ENCODE peak calls at places on chromosomes 1 and 21, in six cellular contexts. E is psoas muscle, W is neural progenitor cell, F is left lung, K is fibroblast of lung, L is heart left ventricle. O is an unnamed sample. For H3K4me1, the result is how much of the 10 kb centered on the place peaks cover.

GRCh38 chr1:9687876-9688582 is 36.5 kb downstream of the PIK3CD start:
- DNase-seq in E (peak), W (peak), F (no peak), K (no peak), L (no peak), O (no peak)

GRCh38 chr1:228849011-228849541 is 113.8 kb downstream of the RHOU start:
- DNase-seq in E (no peak), W (no peak), F (no peak), K (no peak), L (no peak), O (no peak)

GRCh38 chr1:26999440-26999987 is 6.0 kb downstream of the TRNP1 start:
- DNase-seq in E (peak), W (peak), F (peak), K (peak), L (peak), O (no peak)

GRCh38 chr1:33181038-33181861 is 593 bp downstream of the TRIM62 start:
- DNase-seq in E (peak), W (peak), F (peak), K (peak), L (peak), O (peak)

GRCh38 chr1:79874289-79874688 is 867.8 kb upstream of the ADGRL4 start:
- DNase-seq in E (no peak), W (no peak), F (no peak), K (peak), L (no peak), O (no peak)

GRCh38 chr1:78035121-78035520 is 10.6 kb upstream of the GIPC2 start:
- DNase-seq in E (no peak), W (no peak), F (no peak), K (peak), L (no peak), O (no peak)

GRCh38 chr1:57232500-57232899 is 191.4 kb downstream of the DAB1 start:
- DNase-seq in E (no peak), W (peak), F (no peak), K (no peak), L (no peak), O (no peak)

GRCh38 chr21:44706706-44707615 is 4.4 kb downstream of the TSPEAR start:
- DNase-seq in E (no peak), W (peak), F (no peak), K (no peak), L (no peak), O (no peak)

GRCh38 chr21:32813265-32813903 is 41.8 kb upstream of the PAXBP1 start:
- DNase-seq in E (no peak), W (peak), F (no peak), K (no peak), L (no peak), O (no peak)

GRCh38 chr1:219582310-219582709 is 30.6 kb downstream of the ZC3H11B start:
- DNase-seq in E (no peak), W (no peak), F (no peak), K (peak), L (no peak), O (no peak)

GRCh38 chr21:46286668-46286982 is 483 bp downstream of the YBEY start:
- DNase-seq in E (no peak), W (peak), F (no peak), K (no peak), L (no peak), O (no peak)

GRCh38 chr1:121516279-121516967 is 331.6 kb downstream of the SRGAP2C start:
- DNase-seq in E (peak), W (no peak), F (peak), K (no peak), L (no peak), O (peak)

GRCh38 chr21:30329203-30329868 is 8.2 kb downstream of the KRTAP27-1 start:
- DNase-seq in E (no peak), W (no peak), F (no peak), K (no peak), L (no peak), O (no peak)

GRCh38 chr1:109620396-109620817 is 770 bp downstream of the AMPD2 start:
- DNase-seq in E (no peak), W (peak), F (no peak), K (peak), L (peak), O (no peak)

GRCh38 chr21:45479691-45480675 is 62.3 kb downstream of the SLC19A1 start:
- DNase-seq in E (peak), W (no peak), F (no peak), K (no peak), L (no peak), O (no peak)

GRCh38 chr1:198806861-198807260 is 168.0 kb downstream of the PTPRC start:
- DNase-seq in E (no peak), W (no peak), F (no peak), K (no peak), L (no peak), O (no peak)

GRCh38 chr1:175176246-175176645 is 16.3 kb downstream of the KIAA0040 start:
- DNase-seq in E (no peak), W (no peak), F (no peak), K (no peak), L (no peak), O (no peak)

GRCh38 chr1:197327776-197328364 is 59.8 kb downstream of the CRB1 start:
- DNase-seq in E (no peak), W (peak), F (no peak), K (peak), L (no peak), O (no peak)

GRCh38 chr1:244783138-244783537 is 52.3 kb upstream of the COX20 start:
- DNase-seq in E (no peak), W (no peak), F (no peak), K (no peak), L (no peak), O (no peak)

GRCh38 chr1:244780311-244780710 is 55.1 kb upstream of the COX20 start:
- DNase-seq in E (no peak), W (no peak), F (no peak), K (no peak), L (no peak), O (no peak)

GRCh38 chr1:244782056-244782455 is 53.4 kb upstream of the COX20 start:
- DNase-seq in E (no peak), W (no peak), F (no peak), K (no peak), L (no peak), O (no peak)

GRCh38 chr1:244778356-244778755 is 57.1 kb upstream of the COX20 start:
- DNase-seq in E (no peak), W (no peak), F (no peak), K (peak), L (no peak), O (no peak)

DNA sequence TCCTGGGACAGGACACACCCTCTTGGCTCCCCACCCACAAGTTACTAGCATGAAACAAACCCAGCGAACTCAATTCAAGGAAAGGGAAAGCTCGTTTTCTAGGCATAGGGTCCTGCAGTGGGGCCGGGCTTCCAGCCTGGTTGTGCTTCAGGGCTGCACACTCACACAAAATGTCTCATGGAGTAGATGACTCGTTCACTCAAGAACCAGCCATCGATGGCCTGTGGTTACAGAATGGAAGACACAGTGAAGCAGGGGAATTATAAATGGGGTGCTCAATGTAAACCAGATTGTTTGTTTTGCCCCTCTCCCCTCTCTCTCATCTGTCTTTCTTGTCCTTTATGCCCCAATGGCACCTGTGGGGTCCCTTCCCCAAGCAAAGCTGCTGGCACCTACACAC is 56.0 kb upstream of the COX20 start:
- DNase-seq in E (no peak), W (no peak), F (no peak), K (no peak), L (no peak), O (no peak)
- H3K4me1 ChIP-seq in E (under half), W (under half), F (under half), K (under half), L (under half), O (under half)

DNA sequence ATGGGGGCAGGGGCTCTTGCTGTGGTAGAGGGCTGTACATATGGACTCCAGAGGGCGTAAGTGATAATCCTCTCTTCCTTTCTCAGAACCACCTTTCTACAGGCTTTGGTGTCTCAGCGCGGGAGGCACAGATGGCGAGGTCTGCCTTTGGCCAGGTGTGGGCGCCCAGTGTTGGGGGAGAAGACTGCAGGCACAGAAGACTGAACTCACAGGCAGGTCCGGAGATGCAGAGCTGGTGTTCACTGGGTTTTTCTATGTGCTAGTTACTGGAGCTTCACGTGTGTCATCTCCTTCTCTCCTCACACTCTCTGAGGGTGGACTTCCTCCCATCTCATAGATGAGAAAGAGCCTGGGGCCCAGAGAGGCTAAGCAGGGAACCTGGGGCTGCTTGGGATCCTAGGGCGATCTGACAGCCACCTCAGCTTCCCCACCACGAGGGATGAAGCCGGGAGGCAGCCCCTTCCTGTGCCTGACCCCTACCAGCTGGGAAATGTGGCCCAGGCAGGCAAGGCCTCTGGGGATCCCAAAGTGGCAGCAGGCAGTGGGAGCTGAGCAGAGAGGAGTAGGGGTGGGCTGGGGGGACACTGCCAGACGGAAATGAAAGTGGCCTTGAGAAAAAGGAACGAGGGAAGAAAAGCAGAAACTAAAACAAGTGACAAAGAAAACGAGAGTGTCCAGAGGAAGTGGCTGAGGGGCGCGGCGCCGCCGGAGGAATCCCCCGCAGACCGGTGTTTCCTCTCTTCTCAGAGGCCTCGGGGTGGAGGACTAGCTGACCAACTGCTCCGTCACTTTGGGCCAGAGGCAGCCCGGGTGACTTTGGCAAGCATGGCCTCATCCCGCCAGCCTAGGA is 191.6 kb downstream of the HIVEP3 start:
- DNase-seq in E (peak), W (no peak), F (peak), K (no peak), L (peak), O (no peak)
- H3K4me1 ChIP-seq in E (under half), W (under half), F (under half), K (under half), L (under half), O (under half)

DNA sequence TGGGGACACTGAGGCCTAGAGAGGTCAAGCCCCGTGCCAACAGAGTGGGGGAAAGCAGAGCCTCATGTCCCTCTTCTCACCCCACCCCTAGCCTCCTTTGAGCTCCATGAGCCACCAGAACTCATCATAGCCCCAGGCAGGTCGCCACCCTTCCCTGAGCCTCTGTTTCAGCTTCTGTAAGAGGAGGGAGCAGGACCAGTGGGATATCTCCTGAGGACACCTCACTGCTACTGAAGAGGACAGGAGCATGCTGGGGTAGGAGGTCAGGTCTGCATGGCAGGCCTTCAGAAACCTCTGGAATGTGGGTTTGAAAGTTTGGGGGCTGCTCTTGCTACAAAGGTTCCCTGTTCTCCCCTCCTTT is 88.0 kb upstream of the RUNX3 start:
- DNase-seq in E (no peak), W (no peak), F (no peak), K (no peak), L (no peak), O (no peak)
- H3K4me1 ChIP-seq in E (under half), W (under half), F (under half), K (under half), L (under half), O (under half)

GRCh38 chr1:203456577-203456976 is 19.0 kb upstream of the PRELP start:
- DNase-seq in E (no peak), W (peak), F (no peak), K (no peak), L (no peak), O (no peak)

GRCh38 chr1:203461717-203462116 is 13.9 kb upstream of the PRELP start:
- DNase-seq in E (no peak), W (no peak), F (no peak), K (no peak), L (no peak), O (no peak)

GRCh38 chr1:203462143-203462542 is 13.5 kb upstream of the PRELP start:
- DNase-seq in E (no peak), W (no peak), F (no peak), K (no peak), L (no peak), O (no peak)

GRCh38 chr1:203462878-203463277 is 12.7 kb upstream of the PRELP start:
- DNase-seq in E (peak), W (no peak), F (peak), K (peak), L (no peak), O (no peak)

GRCh38 chr1:203459671-203460201 is 15.9 kb upstream of the PRELP start:
- DNase-seq in E (no peak), W (no peak), F (no peak), K (no peak), L (no peak), O (no peak)
- H3K4me1 ChIP-seq in E (under half), W (under half), F (under half), K (under half), L (under half), O (under half)

GRCh38 chr1:226731257-226731893 is 7.7 kb downstream of the ITPKB start:
- DNase-seq in E (no peak), W (no peak), F (no peak), K (no peak), L (no peak), O (no peak)
- H3K4me1 ChIP-seq in E (under half), W (under half), F (under half), K (under half), L (under half), O (under half)

GRCh38 chr1:40687059-40687458 is 4.4 kb upstream of the NFYC start:
- DNase-seq in E (no peak), W (no peak), F (no peak), K (no peak), L (no peak), O (no peak)
- H3K4me1 ChIP-seq in E (under half), W (under half), F (under half), K (under half), L (under half), O (under half)

GRCh38 chr1:19596719-19597462 is 47.2 kb upstream of the NBL1 start:
- DNase-seq in E (peak), W (peak), F (peak), K (peak), L (peak), O (peak)

GRCh38 chr1:19602486-19602885 is 41.6 kb upstream of the NBL1 start:
- DNase-seq in E (no peak), W (no peak), F (no peak), K (peak), L (no peak), O (no peak)

GRCh38 chr1:19596065-19596718 is 47.9 kb upstream of the NBL1 start:
- DNase-seq in E (no peak), W (peak), F (no peak), K (no peak), L (peak), O (no peak)

GRCh38 chr1:19597463-19598309 is 46.4 kb upstream of the NBL1 start:
- DNase-seq in E (no peak), W (no peak), F (no peak), K (peak), L (no peak), O (no peak)

DNA sequence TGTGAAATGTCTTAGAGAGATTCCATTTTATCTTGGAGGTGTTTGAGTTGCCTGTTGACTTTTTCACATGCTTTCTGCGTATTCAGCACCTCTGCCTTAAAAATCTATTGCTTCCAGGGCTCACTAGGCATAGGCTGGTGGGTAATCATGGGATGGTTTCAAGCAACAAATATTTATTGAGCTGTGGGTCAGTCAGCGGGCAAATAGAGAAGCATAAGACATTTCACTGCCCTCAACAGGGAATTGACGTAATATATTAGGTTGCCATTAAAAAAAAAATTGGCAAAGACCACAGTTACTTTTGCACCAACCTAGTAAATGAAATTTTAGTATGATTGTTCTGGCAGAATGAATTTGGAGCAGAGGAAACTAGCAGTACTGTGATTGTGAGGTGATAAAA is 44.3 kb upstream of the NBL1 start:
- DNase-seq in E (no peak), W (no peak), F (no peak), K (no peak), L (no peak), O (no peak)
- H3K4me1 ChIP-seq in E (under half), W (under half), F (under half), K (under half), L (under half), O (under half)